ENCODE peak calls at places on chromosome 15, in six cellular contexts. S is neural progenitor cell, A is MM.1S, B is HCT116, D is OCI-LY7, O is PC-3. H is an unnamed sample.

GRCh38 chr15:31408724-31409123 is 82.1 kb downstream of the KLF13 start:
- DNase-seq in S (no peak), A (no peak), B (no peak), D (no peak), O (no peak), H (no peak)

GRCh38 chr15:66955871-66956585 is 109.4 kb upstream of the SMAD3 start:
- DNase-seq in S (no peak), A (no peak), B (peak), D (no peak), O (peak), H (no peak)

GRCh38 chr15:101526021-101526420 is 36.5 kb upstream of the PCSK6 start:
- DNase-seq in S (no peak), A (no peak), B (no peak), D (no peak), O (no peak), H (no peak)

GRCh38 chr15:80558631-80559319 is 136.3 kb upstream of the ABHD17C start:
- DNase-seq in S (no peak), A (no peak), B (no peak), D (no peak), O (no peak), H (no peak)

GRCh38 chr15:57496946-57497944 is 94.5 kb upstream of the MYZAP start:
- DNase-seq in S (no peak), A (no peak), B (no peak), D (no peak), O (peak), H (no peak)

GRCh38 chr15:100083572-100083971 is 258.2 kb downstream of the ADAMTS17 start:
- DNase-seq in S (no peak), A (no peak), B (no peak), D (no peak), O (no peak), H (no peak)

GRCh38 chr15:56973463-56973862 is 55.0 kb downstream of the TCF12 start:
- DNase-seq in S (no peak), A (no peak), B (no peak), D (no peak), O (no peak), H (no peak)

GRCh38 chr15:24269166-24269571 is 406.4 kb upstream of the NPAP1 start:
- DNase-seq in S (no peak), A (peak), B (no peak), D (no peak), O (no peak), H (no peak)

GRCh38 chr15:59154268-59154667 is 49.3 kb downstream of the CCNB2 start:
- DNase-seq in S (no peak), A (no peak), B (no peak), D (no peak), O (no peak), H (no peak)

GRCh38 chr15:25812073-25812472 is 51.1 kb downstream of the ATP10A start:
- DNase-seq in S (no peak), A (no peak), B (no peak), D (no peak), O (no peak), H (no peak)

GRCh38 chr15:78715930-78716329 is 74.9 kb upstream of the CHRNB4 start:
- DNase-seq in S (no peak), A (no peak), B (no peak), D (no peak), O (peak), H (no peak)

GRCh38 chr15:72057548-72058091 is 60.3 kb downstream of the MYO9A start:
- DNase-seq in S (peak), A (no peak), B (no peak), D (no peak), O (no peak), H (peak)

GRCh38 chr15:31434418-31435255 is 108.0 kb downstream of the KLF13 start:
- DNase-seq in S (no peak), A (peak), B (no peak), D (peak), O (peak), H (peak)

GRCh38 chr15:67906382-67906781 is 66.5 kb upstream of the RNU6-1 start:
- DNase-seq in S (no peak), A (no peak), B (no peak), D (peak), O (peak), H (peak)

GRCh38 chr15:68387288-68388143 is 44.4 kb downstream of the ITGA11 start:
- DNase-seq in S (no peak), A (no peak), B (no peak), D (no peak), O (no peak), H (no peak)

GRCh38 chr15:44435893-44436667 is 8.7 kb downstream of the CTDSPL2 start:
- DNase-seq in S (no peak), A (no peak), B (no peak), D (no peak), O (peak), H (no peak)

GRCh38 chr15:91114301-91114700 is 14.2 kb downstream of the SV2B start:
- DNase-seq in S (peak), A (no peak), B (no peak), D (no peak), O (no peak), H (no peak)

GRCh38 chr15:95609096-95609495 is 721.4 kb upstream of the NR2F2 start:
- DNase-seq in S (no peak), A (no peak), B (no peak), D (no peak), O (peak), H (no peak)

GRCh38 chr15:59994855-59995557 is 9.1 kb upstream of the FOXB1 start:
- DNase-seq in S (peak), A (no peak), B (no peak), D (no peak), O (no peak), H (peak)

GRCh38 chr15:74808073-74808839 is 4.4 kb upstream of the LMAN1L start:
- DNase-seq in S (no peak), A (no peak), B (no peak), D (no peak), O (no peak), H (no peak)

GRCh38 chr15:32706704-32707103 is 11.1 kb upstream of the GREM1 start:
- DNase-seq in S (no peak), A (no peak), B (no peak), D (no peak), O (peak), H (no peak)

GRCh38 chr15:78808550-78808949 is 2.7 kb downstream of the ADAMTS7 start:
- DNase-seq in S (peak), A (peak), B (peak), D (peak), O (peak), H (peak)

GRCh38 chr15:68843425-68844311 is 23.0 kb upstream of the ANP32A start:
- DNase-seq in S (peak), A (peak), B (no peak), D (peak), O (peak), H (peak)

GRCh38 chr15:74957301-74958035 is 896 bp upstream of the RPP25 start:
- DNase-seq in S (peak), A (no peak), B (no peak), D (no peak), O (no peak), H (peak)

GRCh38 chr15:83205725-83206324 is 1.8 kb downstream of the HDGFL3 start:
- DNase-seq in S (no peak), A (no peak), B (no peak), D (peak), O (peak), H (no peak)
- TF ChIP-seq EZH2phosphoT487 in S (no peak), A (no peak), B (no peak), D (no peak), O (no peak), H (no peak)

GRCh38 chr15:88913850-88914169 is 631 bp upstream of the MFGE8 start:
- DNase-seq in S (no peak), A (no peak), B (no peak), D (no peak), O (no peak), H (no peak)

GRCh38 chr15:88911766-88912118 is 1.4 kb downstream of the MFGE8 start:
- DNase-seq in S (peak), A (no peak), B (no peak), D (no peak), O (peak), H (peak)

GRCh38 chr15:88912500-88912921 is 668 bp downstream of the MFGE8 start:
- DNase-seq in S (peak), A (no peak), B (no peak), D (no peak), O (no peak), H (peak)

GRCh38 chr15:88915354-88915753 is 2.2 kb upstream of the MFGE8 start:
- DNase-seq in S (no peak), A (no peak), B (no peak), D (no peak), O (no peak), H (no peak)

GRCh38 chr15:88913017-88913849 is at the start of gene MFGE8:
- DNase-seq in S (peak), A (peak), B (no peak), D (peak), O (peak), H (peak)
- TF ChIP-seq CTCF in S (peak), A (no peak), B (no peak), D (peak), O (no peak), H (peak)

DNA sequence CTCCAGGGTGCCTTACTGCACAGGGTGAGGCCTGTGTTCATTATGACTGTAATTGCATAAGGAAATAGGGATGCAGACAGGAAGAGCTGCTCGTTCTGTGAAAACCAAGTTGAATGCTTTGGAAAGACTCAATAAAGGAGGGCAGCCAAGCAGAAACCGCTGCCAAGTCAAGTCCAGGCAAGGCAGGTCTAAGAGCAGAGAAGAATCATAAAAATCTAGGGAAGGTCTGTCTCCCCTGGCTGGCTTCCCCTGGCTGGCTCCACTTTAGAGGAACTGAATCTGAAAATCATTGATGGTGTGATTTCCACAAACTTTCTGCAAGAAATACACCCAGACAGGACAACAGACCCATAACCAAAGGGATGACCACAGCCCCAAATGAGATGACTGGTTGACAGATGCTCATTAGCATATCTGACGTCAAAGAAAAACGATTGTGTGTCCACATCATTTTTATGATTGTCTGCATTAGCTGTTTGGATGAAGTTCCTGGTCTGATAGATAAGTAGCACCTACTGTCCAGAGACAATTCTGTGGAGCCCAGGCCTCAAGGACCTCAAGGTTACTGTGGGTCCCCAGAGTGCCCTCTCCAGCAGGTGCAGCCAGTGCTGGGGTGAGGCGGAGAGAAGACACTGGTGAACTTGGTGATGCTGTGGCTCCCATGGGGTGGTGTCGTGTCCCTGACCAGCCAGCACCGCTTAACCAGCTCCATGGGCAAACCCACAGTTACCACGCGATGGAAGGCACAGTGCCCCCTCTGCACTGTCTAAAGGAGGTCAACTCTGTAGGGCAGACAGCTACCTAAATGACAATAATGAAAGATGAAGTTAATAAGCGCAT is 127.5 kb downstream of the NSMCE3 start:
- DNase-seq in S (no peak), A (no peak), B (no peak), D (no peak), O (no peak), H (no peak)
- H3K4me3 ChIP-seq in S (no peak), A (no peak), B (no peak), D (no peak), O (no peak), H (no peak)

GRCh38 chr15:37903932-37904493 is 30.4 kb upstream of the TMCO5A start:
- DNase-seq in S (no peak), A (no peak), B (no peak), D (no peak), O (no peak), H (no peak)

GRCh38 chr15:37902126-37902525 is 32.3 kb upstream of the TMCO5A start:
- DNase-seq in S (no peak), A (no peak), B (no peak), D (no peak), O (peak), H (no peak)

DNA sequence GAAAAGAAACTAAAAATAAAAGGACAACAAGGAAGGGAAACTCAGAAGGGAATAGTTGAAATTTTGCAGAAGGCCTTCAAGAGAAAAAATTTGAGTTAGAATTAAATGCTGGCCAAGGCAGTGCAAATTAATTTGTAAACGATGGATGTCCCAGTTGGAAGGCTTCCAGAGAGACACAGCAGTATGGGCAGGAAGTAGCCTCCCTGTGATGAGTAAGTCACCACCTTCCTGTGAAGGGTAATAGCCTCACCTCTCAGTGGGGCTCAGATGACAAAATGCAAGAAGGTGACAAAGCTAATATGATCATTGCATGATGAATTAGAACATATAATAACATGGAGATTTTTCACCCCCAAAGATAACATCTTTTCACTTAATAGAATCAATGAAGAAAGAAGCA is 27.3 kb upstream of the TMCO5A start:
- DNase-seq in S (no peak), A (no peak), B (peak), D (no peak), O (peak), H (no peak)
- TF ChIP-seq EZH2phosphoT487 in S (no peak), A (no peak), B (no peak), D (no peak), O (no peak), H (no peak)

DNA sequence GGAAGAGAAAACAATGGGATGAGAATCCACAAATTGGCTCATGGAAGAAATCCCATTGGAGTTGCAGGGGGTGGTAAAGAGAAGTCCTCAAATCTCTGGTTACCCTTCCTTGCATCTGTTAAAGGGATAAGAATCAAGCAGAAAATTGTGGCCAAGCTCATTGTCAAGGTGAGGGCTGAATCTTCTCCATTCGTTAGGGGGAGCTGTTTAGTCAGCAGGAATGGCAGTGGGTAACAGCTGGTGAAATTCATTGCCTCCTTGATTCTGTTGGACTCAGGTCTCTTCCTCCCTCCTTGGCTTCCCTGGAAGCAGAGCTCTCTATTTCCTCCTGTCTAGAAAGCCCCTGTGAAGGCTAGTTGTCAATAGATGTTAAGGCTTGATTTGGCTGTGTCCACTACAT is 343.1 kb upstream of the SEMA6D start:
- DNase-seq in S (no peak), A (no peak), B (no peak), D (no peak), O (peak), H (peak)
- TF ChIP-seq CTCF in S (no peak), A (no peak), B (no peak), D (peak), O (peak), H (peak)

GRCh38 chr15:42151736-42152135 is 4.7 kb downstream of the PLA2G4F start:
- DNase-seq in S (no peak), A (no peak), B (no peak), D (no peak), O (no peak), H (no peak)

GRCh38 chr15:42152196-42152920 is 4.1 kb downstream of the PLA2G4F start:
- DNase-seq in S (no peak), A (no peak), B (no peak), D (no peak), O (no peak), H (no peak)

GRCh38 chr15:42153874-42154575 is 2.4 kb downstream of the PLA2G4F start:
- DNase-seq in S (no peak), A (no peak), B (no peak), D (no peak), O (no peak), H (no peak)

GRCh38 chr15:42154576-42155355 is 1.7 kb downstream of the PLA2G4F start:
- DNase-seq in S (no peak), A (no peak), B (no peak), D (no peak), O (no peak), H (no peak)

GRCh38 chr15:42152921-42153680 is 3.3 kb downstream of the PLA2G4F start:
- DNase-seq in S (no peak), A (no peak), B (no peak), D (no peak), O (no peak), H (no peak)
- H3K4me3 ChIP-seq in S (no peak), A (no peak), B (no peak), D (no peak), O (no peak), H (no peak)

DNA sequence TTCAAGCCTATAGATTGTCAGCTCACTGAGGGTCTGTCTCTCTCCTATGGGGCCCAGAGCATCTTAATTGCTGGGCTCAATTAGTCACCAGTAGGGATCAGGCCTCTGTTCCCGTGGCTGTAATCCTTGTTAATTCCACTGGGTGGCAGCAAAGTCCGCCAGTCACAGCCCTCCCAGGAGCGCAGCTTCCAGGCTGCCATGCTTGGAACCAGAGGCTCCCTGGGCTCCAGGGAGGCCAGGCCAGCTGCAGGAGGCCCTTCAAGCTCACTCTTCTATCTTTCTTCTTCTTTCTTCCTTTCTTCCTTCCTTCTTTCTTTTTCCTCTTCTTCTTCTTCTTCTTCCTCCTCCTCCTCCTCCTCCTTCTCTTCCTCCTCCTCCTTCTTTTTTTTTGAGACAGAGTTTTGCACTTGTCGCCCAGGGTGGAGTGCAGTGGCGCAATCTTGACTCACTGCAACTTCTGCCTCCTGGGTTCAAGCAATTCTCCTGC is 14.4 kb downstream of the RNU5B-1 start:
- DNase-seq in S (peak), A (peak), B (peak), D (peak), O (peak), H (peak)
- TF ChIP-seq EZH2phosphoT487 in S (no peak), A (no peak), B (no peak), D (no peak), O (no peak), H (no peak)

DNA sequence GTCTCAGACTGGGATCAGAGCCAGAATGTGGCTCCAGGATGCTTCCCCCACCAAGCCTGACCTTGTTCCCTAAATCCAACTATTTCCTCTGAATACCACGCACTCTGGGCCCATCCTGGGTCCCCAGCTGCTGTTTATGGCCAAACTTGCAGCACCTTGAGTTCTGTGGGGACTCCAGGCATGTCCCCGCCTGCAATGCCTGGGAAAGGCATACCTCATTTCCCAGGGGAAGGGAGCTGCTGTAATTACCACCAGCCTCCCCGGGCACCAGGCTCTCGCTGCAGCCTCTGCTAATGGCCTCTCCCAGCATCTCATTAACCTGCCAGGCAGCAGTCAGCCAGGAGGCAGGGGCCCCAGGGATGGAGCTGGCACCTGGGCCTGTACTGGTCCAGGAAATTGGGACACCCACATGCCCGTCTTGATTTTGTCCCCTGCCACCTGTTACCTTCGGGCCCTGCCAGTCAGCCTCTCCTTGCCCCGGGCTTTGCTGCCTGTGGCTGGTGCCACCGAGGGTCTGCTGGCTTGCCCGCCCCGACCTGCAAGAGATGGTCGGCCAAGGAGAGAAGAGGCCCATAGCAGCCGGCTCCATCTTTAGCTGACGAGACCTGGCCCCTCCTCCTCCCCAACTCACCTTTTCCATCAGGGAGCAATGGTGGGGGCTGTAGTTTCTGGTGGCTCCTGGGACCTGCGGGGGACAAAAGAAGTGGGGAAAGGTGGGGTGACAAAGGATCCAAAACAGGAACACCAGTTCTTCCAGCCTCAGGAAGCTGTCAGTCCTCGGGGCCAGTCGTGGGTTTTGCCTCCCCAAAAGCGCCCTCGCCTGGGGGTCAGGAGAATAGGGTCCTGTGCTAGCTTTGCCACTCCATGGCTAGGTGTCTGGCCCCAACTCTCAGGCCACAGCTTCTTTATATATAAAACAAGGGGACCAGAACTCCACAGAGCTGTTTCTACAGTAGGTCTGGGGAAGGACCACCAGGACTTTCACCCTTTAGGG is 4.3 kb downstream of the CCDC9B start:
- DNase-seq in S (peak), A (peak), B (no peak), D (peak), O (no peak), H (peak)
- TF ChIP-seq CTCF in S (peak), A (peak), B (no peak), D (peak), O (no peak), H (peak)

DNA sequence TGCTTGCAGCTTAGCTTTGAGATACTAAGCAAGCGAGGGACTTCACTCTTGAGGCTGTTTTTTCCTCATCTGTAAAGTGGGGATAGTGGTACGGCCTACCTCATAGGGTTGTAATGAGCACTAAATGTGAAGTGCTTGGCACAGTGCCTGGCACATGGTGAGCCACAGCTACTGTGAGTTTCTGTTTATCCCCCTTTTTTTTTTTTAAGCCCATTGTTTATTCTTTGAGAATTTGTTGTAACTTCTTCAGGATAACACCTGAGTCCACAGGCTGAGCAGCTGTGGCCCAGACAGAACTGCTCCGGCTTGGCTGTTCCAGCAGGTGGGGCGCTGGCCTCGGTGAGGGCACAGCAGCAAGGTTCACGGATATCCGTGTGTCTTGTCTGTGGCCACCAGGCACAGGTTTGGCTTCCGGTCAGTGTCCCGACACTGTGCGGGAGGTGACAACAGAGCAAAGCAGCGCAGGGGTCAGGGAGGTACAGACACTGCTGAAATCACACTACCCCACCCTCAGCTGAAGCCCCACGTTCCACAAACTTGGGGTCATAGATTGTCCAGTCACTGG is 7.3 kb upstream of the ISG20 start:
- DNase-seq in S (no peak), A (no peak), B (no peak), D (no peak), O (no peak), H (no peak)
- H3K4me3 ChIP-seq in S (no peak), A (no peak), B (no peak), D (no peak), O (no peak), H (no peak)